ENCODE peak calls at places on chromosomes 13 and 19, in six cellular contexts. One of them, this sample, is unnamed.

GRCh38 chr13:46738055-46738454 is 58.9 kb downstream of the ESD start:
- DNase-seq in Karpas-422: no peak
- DNase-seq in fibroblast of lung: no peak
- DNase-seq in astrocyte: no peak
- DNase-seq in A549: no peak
- DNase-seq in neural progenitor cell: no peak
- DNase-seq in this sample: no peak

GRCh38 chr13:99908129-99908805 is 63.3 kb downstream of the ZIC5 start:
- DNase-seq in Karpas-422: no peak
- DNase-seq in fibroblast of lung: peak; percentile 47
- DNase-seq in astrocyte: peak; percentile 23
- DNase-seq in A549: peak; percentile 11
- DNase-seq in neural progenitor cell: no peak
- DNase-seq in this sample: no peak

GRCh38 chr19:6945733-6946132 is 58.4 kb downstream of the ADGRE1 start:
- DNase-seq in Karpas-422: no peak
- DNase-seq in fibroblast of lung: no peak
- DNase-seq in astrocyte: no peak
- DNase-seq in A549: no peak
- DNase-seq in neural progenitor cell: no peak
- DNase-seq in this sample: no peak

GRCh38 chr13:26058704-26059103 is 6.9 kb upstream of the SHISA2 start:
- DNase-seq in Karpas-422: no peak
- DNase-seq in fibroblast of lung: no peak
- DNase-seq in astrocyte: no peak
- DNase-seq in A549: no peak
- DNase-seq in neural progenitor cell: no peak
- DNase-seq in this sample: no peak

GRCh38 chr13:70544706-70545105 is 436.5 kb upstream of the KLHL1 start:
- DNase-seq in Karpas-422: no peak
- DNase-seq in fibroblast of lung: no peak
- DNase-seq in astrocyte: no peak
- DNase-seq in A549: no peak
- DNase-seq in neural progenitor cell: no peak
- DNase-seq in this sample: no peak

GRCh38 chr19:8242212-8242821 is 33.1 kb downstream of the CERS4 start:
- DNase-seq in Karpas-422: peak; percentile 40
- DNase-seq in fibroblast of lung: no peak
- DNase-seq in astrocyte: no peak
- DNase-seq in A549: no peak
- DNase-seq in neural progenitor cell: no peak
- DNase-seq in this sample: no peak

GRCh38 chr13:85497652-85498051 is 301.6 kb downstream of the SLITRK6 start:
- DNase-seq in Karpas-422: no peak
- DNase-seq in fibroblast of lung: peak; percentile 99
- DNase-seq in astrocyte: peak; percentile 99
- DNase-seq in A549: peak; percentile 48
- DNase-seq in neural progenitor cell: no peak
- DNase-seq in this sample: peak; percentile 8

GRCh38 chr13:39656325-39656677 is 839 bp downstream of the COG6 start:
- DNase-seq in Karpas-422: peak; percentile 49
- DNase-seq in fibroblast of lung: no peak
- DNase-seq in astrocyte: peak; percentile 6
- DNase-seq in A549: no peak
- DNase-seq in neural progenitor cell: peak; percentile 4
- DNase-seq in this sample: peak; percentile 36

GRCh38 chr13:27954406-27954851 is 14.7 kb downstream of the CDX2 start:
- DNase-seq in Karpas-422: no peak
- DNase-seq in fibroblast of lung: peak; percentile 26
- DNase-seq in astrocyte: no peak
- DNase-seq in A549: peak; percentile 68
- DNase-seq in neural progenitor cell: peak; percentile 71
- DNase-seq in this sample: peak; percentile 51

GRCh38 chr13:18954254-18954653 is 227.4 kb downstream of the TUBA3C start:
- DNase-seq in Karpas-422: no peak
- DNase-seq in fibroblast of lung: no peak
- DNase-seq in astrocyte: no peak
- DNase-seq in A549: no peak
- DNase-seq in neural progenitor cell: no peak
- DNase-seq in this sample: no peak

GRCh38 chr19:55368701-55369563 is 1.3 kb downstream of the IL11 start:
- DNase-seq in Karpas-422: no peak
- DNase-seq in fibroblast of lung: peak; percentile 68
- DNase-seq in astrocyte: peak; percentile 34
- DNase-seq in A549: peak; percentile 59
- DNase-seq in neural progenitor cell: peak; percentile 63
- DNase-seq in this sample: peak; percentile 93

GRCh38 chr19:55368106-55368505 is 2.2 kb downstream of the IL11 start:
- DNase-seq in Karpas-422: no peak
- DNase-seq in fibroblast of lung: no peak
- DNase-seq in astrocyte: no peak
- DNase-seq in A549: no peak
- DNase-seq in neural progenitor cell: no peak
- DNase-seq in this sample: no peak

GRCh38 chr19:55372316-55373081 is 2.2 kb upstream of the IL11 start:
- DNase-seq in Karpas-422: no peak
- DNase-seq in fibroblast of lung: peak; percentile 61
- DNase-seq in astrocyte: peak; percentile 44
- DNase-seq in A549: peak; percentile 90
- DNase-seq in neural progenitor cell: no peak
- DNase-seq in this sample: peak; percentile 62

GRCh38 chr19:55369651-55370304 is 485 bp downstream of the IL11 start:
- DNase-seq in Karpas-422: peak; percentile 63
- DNase-seq in fibroblast of lung: peak; percentile 79
- DNase-seq in astrocyte: peak; percentile 68
- DNase-seq in A549: peak; percentile 86
- DNase-seq in neural progenitor cell: peak; percentile 87
- DNase-seq in this sample: peak; percentile 95

GRCh38 chr19:55370305-55370988 is at the start of gene IL11:
- DNase-seq in Karpas-422: no peak
- DNase-seq in fibroblast of lung: peak; percentile 73
- DNase-seq in astrocyte: peak; percentile 57
- DNase-seq in A549: peak; percentile 67
- DNase-seq in neural progenitor cell: peak; percentile 44
- DNase-seq in this sample: peak; percentile 92
- H3K4me2 ChIP-seq in Karpas-422: no peak within 1 kb of the TSS
- H3K4me2 ChIP-seq in fibroblast of lung: peak within 1 kb of the TSS; percentile 93
- H3K4me2 ChIP-seq in astrocyte: peak within 1 kb of the TSS; percentile 97
- H3K4me2 ChIP-seq in A549: peak within 1 kb of the TSS; percentile 93
- H3K4me2 ChIP-seq in neural progenitor cell: peak within 1 kb of the TSS; percentile 95
- H3K4me2 ChIP-seq in this sample: peak within 1 kb of the TSS; percentile 93

GRCh38 chr13:32139251-32139650 is 107.7 kb downstream of the FRY start:
- DNase-seq in Karpas-422: no peak
- DNase-seq in fibroblast of lung: no peak
- DNase-seq in astrocyte: no peak
- DNase-seq in A549: no peak
- DNase-seq in neural progenitor cell: no peak
- DNase-seq in this sample: no peak
- H3K4me2 ChIP-seq in Karpas-422: no peak overlapping the region
- H3K4me2 ChIP-seq in fibroblast of lung: no peak overlapping the region
- H3K4me2 ChIP-seq in astrocyte: no peak overlapping the region
- H3K4me2 ChIP-seq in A549: no peak overlapping the region
- H3K4me2 ChIP-seq in neural progenitor cell: no peak overlapping the region
- H3K4me2 ChIP-seq in this sample: no peak overlapping the region

DNA sequence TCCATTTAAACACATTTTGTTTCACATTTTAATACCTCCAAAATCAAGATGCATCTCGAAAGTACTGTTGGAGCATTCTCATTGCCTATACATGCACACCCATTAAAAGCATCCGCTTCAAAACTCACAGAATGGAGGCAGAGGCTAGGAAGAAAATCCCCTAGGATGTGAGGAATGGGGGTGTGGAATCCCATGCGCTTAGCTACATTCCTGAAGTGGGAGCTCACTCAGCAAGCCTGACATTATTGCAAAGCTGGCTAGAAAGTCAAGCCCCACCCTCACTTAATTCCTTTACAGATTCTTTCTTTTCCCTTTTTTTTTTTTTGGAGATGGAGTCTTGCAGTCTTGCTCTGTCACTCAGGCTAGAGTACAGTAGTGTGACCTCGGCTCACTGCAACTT is 4.6 kb upstream of the FAM32A start:
- DNase-seq in Karpas-422: no peak
- DNase-seq in fibroblast of lung: peak; percentile 84
- DNase-seq in astrocyte: peak; percentile 80
- DNase-seq in A549: peak; percentile 63
- DNase-seq in neural progenitor cell: peak; percentile 51
- DNase-seq in this sample: peak; percentile 81
- H3K4me2 ChIP-seq in Karpas-422: no peak overlapping the region
- H3K4me2 ChIP-seq in fibroblast of lung: peak overlapping the region; percentile 40
- H3K4me2 ChIP-seq in astrocyte: peak overlapping the region; percentile 28
- H3K4me2 ChIP-seq in A549: no peak overlapping the region
- H3K4me2 ChIP-seq in neural progenitor cell: no peak overlapping the region
- H3K4me2 ChIP-seq in this sample: peak overlapping the region; percentile 53

GRCh38 chr19:16594681-16595091 is 22.5 kb upstream of the SLC35E1 start:
- DNase-seq in Karpas-422: no peak
- DNase-seq in fibroblast of lung: no peak
- DNase-seq in astrocyte: no peak
- DNase-seq in A549: no peak
- DNase-seq in neural progenitor cell: no peak
- DNase-seq in this sample: no peak
- H3K4me2 ChIP-seq in Karpas-422: peak overlapping the region; percentile 34
- H3K4me2 ChIP-seq in fibroblast of lung: no peak overlapping the region
- H3K4me2 ChIP-seq in astrocyte: no peak overlapping the region
- H3K4me2 ChIP-seq in A549: no peak overlapping the region
- H3K4me2 ChIP-seq in neural progenitor cell: no peak overlapping the region
- H3K4me2 ChIP-seq in this sample: no peak overlapping the region

DNA sequence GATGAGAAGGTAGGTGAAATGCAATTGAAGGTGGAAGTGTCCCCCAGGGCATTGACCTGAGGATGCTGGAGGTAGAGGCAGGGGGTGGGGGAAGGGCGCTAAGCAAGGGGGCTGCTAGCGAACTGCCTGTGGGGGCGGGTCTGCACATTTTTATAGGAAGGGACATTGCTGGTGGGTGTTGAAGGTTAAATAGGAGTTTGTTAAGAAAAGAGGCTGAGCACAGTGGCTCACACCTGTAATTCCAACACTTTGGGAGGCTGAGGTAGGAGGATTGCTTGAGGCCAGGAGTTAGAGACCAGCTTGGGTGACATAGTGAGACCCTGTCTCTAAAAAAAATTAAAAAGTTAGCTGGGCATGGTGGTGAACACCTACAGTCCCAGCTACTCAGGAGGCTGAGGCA is 5.5 kb upstream of the ACP4 start:
- DNase-seq in Karpas-422: no peak
- DNase-seq in fibroblast of lung: no peak
- DNase-seq in astrocyte: no peak
- DNase-seq in A549: no peak
- DNase-seq in neural progenitor cell: no peak
- DNase-seq in this sample: no peak
- H3K4me2 ChIP-seq in Karpas-422: no peak overlapping the region
- H3K4me2 ChIP-seq in fibroblast of lung: no peak overlapping the region
- H3K4me2 ChIP-seq in astrocyte: no peak overlapping the region
- H3K4me2 ChIP-seq in A549: no peak overlapping the region
- H3K4me2 ChIP-seq in neural progenitor cell: no peak overlapping the region
- H3K4me2 ChIP-seq in this sample: no peak overlapping the region

DNA sequence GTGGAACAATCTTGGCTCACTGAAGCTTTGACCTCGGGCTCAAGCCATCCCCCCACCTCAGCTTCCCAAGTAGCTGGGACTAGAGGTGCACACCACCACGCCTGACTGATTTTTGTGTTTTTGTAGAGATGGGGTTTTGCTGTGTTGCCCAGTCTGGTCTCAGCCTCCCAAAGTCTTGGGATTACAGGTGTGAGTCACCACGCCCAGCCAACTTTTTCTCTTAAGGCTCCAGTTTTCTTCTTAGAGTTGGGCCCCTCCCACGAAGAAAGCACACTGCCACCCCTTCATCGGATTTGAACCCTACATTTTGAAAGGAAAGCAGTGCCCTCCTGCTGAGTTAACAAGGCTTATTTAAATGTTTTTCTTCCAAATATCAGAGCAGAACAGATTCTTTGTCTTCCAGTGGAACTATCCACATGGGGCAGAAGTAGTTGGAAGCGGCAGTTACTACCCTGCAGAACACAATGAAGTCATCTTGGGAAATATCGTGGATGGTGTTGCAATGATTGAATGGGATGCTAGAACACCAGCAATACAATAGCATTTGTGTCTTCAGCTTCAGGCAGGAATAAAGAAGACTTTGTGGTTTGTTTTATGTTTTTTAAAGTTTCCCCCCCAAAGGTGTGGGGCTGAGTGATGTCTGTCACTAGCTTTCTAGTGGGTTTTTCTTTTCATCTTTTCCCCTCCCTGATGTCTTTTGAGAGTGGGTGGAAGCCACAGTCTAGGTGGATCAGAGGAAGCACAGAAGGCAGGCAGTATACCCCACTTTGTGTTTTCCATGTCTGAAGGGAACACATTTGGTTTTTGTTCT is 8.9 kb downstream of the ACTN4 start:
- DNase-seq in Karpas-422: no peak
- DNase-seq in fibroblast of lung: peak; percentile 62
- DNase-seq in astrocyte: peak; percentile 54
- DNase-seq in A549: peak; percentile 79
- DNase-seq in neural progenitor cell: no peak
- DNase-seq in this sample: peak; percentile 79
- H3K4me2 ChIP-seq in Karpas-422: no peak overlapping the region
- H3K4me2 ChIP-seq in fibroblast of lung: peak overlapping the region; percentile 18
- H3K4me2 ChIP-seq in astrocyte: peak overlapping the region; percentile 87
- H3K4me2 ChIP-seq in A549: peak overlapping the region; percentile 83
- H3K4me2 ChIP-seq in neural progenitor cell: no peak overlapping the region
- H3K4me2 ChIP-seq in this sample: peak overlapping the region; percentile 64

GRCh38 chr13:43990021-43990420 is 110.3 kb downstream of the LACC1 start:
- DNase-seq in Karpas-422: no peak
- DNase-seq in fibroblast of lung: no peak
- DNase-seq in astrocyte: no peak
- DNase-seq in A549: no peak
- DNase-seq in neural progenitor cell: no peak
- DNase-seq in this sample: no peak
- H3K4me2 ChIP-seq in Karpas-422: no peak overlapping the region
- H3K4me2 ChIP-seq in fibroblast of lung: no peak overlapping the region
- H3K4me2 ChIP-seq in astrocyte: no peak overlapping the region
- H3K4me2 ChIP-seq in A549: no peak overlapping the region
- H3K4me2 ChIP-seq in neural progenitor cell: no peak overlapping the region
- H3K4me2 ChIP-seq in this sample: no peak overlapping the region

GRCh38 chr19:14943601-14944000 is 2.3 kb downstream of the OR7C2 start:
- DNase-seq in Karpas-422: no peak
- DNase-seq in fibroblast of lung: no peak
- DNase-seq in astrocyte: no peak
- DNase-seq in A549: no peak
- DNase-seq in neural progenitor cell: no peak
- DNase-seq in this sample: peak; percentile 51

GRCh38 chr19:14940266-14940665 is 1.0 kb upstream of the OR7C2 start:
- DNase-seq in Karpas-422: no peak
- DNase-seq in fibroblast of lung: no peak
- DNase-seq in astrocyte: no peak
- DNase-seq in A549: no peak
- DNase-seq in neural progenitor cell: no peak
- DNase-seq in this sample: no peak

GRCh38 chr19:14944456-14944855 is 3.2 kb downstream of the OR7C2 start:
- DNase-seq in Karpas-422: no peak
- DNase-seq in fibroblast of lung: no peak
- DNase-seq in astrocyte: no peak
- DNase-seq in A549: no peak
- DNase-seq in neural progenitor cell: no peak
- DNase-seq in this sample: no peak

DNA sequence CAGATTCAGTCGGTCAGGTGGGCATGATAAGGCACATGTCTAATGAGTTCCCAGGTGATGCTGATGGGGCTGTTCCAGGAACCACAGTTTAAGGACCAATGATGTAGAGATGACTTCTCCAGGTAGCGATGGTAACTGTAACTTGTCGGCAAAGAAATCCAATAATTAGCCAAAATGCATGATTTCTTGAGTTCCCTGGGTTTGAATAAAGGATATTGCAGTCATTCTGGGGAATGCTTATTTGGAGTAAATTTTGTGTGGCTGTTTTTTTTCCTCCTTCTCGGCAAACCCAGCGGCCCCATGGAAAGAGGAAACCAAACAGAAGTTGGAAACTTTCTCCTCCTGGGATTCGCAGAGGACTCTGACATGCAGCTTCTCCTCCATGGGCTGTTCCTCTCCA is at the start of gene OR7C2:
- DNase-seq in Karpas-422: no peak
- DNase-seq in fibroblast of lung: no peak
- DNase-seq in astrocyte: no peak
- DNase-seq in A549: no peak
- DNase-seq in neural progenitor cell: no peak
- DNase-seq in this sample: no peak
- H3K4me2 ChIP-seq in Karpas-422: no peak within 1 kb of the TSS
- H3K4me2 ChIP-seq in fibroblast of lung: no peak within 1 kb of the TSS
- H3K4me2 ChIP-seq in astrocyte: no peak within 1 kb of the TSS
- H3K4me2 ChIP-seq in A549: no peak within 1 kb of the TSS
- H3K4me2 ChIP-seq in neural progenitor cell: no peak within 1 kb of the TSS
- H3K4me2 ChIP-seq in this sample: no peak within 1 kb of the TSS

This sample was measured in GM23248.